ENCODE peak calls at places on chromosomes 5 and 9, in four cellular contexts. V is CD8-positive, alpha-beta T cell; C is psoas muscle; S is fibroblast of the aortic adventitia. J is an unnamed sample.

GRCh38 chr9:78230761-78231160 is 5.1 kb upstream of the CEP78 start:
- DNase-seq in V (no peak), C (no peak), S (no peak), J (no peak)

GRCh38 chr5:191036-191948 is at the start of gene LRRC14B:
- DNase-seq in V (peak), C (peak), S (no peak), J (no peak)

GRCh38 chr9:104977580-104977979 is 49.6 kb upstream of the ABCA1 start:
- DNase-seq in V (no peak), C (no peak), S (no peak), J (no peak)

GRCh38 chr5:4640793-4641192 is 499.3 kb upstream of the ADAMTS16 start:
- DNase-seq in V (no peak), C (no peak), S (peak), J (no peak)

GRCh38 chr5:151078490-151079262 is 2.2 kb downstream of the TNIP1 start:
- DNase-seq in V (peak), C (peak), S (no peak), J (no peak)

GRCh38 chr5:125868035-125868434 is 555.2 kb upstream of the GRAMD2B start:
- DNase-seq in V (no peak), C (no peak), S (peak), J (no peak)

GRCh38 chr5:118692811-118693342 is 295.5 kb downstream of the DTWD2 start:
- DNase-seq in V (no peak), C (no peak), S (no peak), J (no peak)

GRCh38 chr9:121288874-121289553 is 21.1 kb downstream of the GSN start:
- DNase-seq in V (no peak), C (peak), S (peak), J (peak)

GRCh38 chr5:16489322-16489791 is 23.8 kb upstream of the ZNF622 start:
- DNase-seq in V (no peak), C (no peak), S (peak), J (peak)

GRCh38 chr5:891837-892389 is 688 bp downstream of the BRD9 start:
- DNase-seq in V (no peak), C (no peak), S (peak), J (peak)

GRCh38 chr5:1918488-1919208 is 35.9 kb upstream of the IRX4 start:
- DNase-seq in V (no peak), C (no peak), S (no peak), J (no peak)

GRCh38 chr9:16664211-16664610 is 206.3 kb downstream of the BNC2 start:
- DNase-seq in V (no peak), C (no peak), S (peak), J (no peak)

GRCh38 chr5:127673401-127673800 is 24.5 kb downstream of the CTXN3 start:
- DNase-seq in V (no peak), C (no peak), S (no peak), J (no peak)

GRCh38 chr5:29795253-29795652 is 1398.2 kb upstream of the CDH6 start:
- DNase-seq in V (no peak), C (no peak), S (no peak), J (no peak)

GRCh38 chr9:104794070-104794469 is 30.1 kb downstream of the NIPSNAP3B start:
- DNase-seq in V (no peak), C (no peak), S (no peak), J (no peak)

GRCh38 chr9:1759901-1760300 is 255.2 kb upstream of the SMARCA2 start:
- DNase-seq in V (no peak), C (no peak), S (no peak), J (no peak)

GRCh38 chr5:123810253-123810652 is 298.3 kb downstream of the CSNK1G3 start:
- DNase-seq in V (no peak), C (no peak), S (no peak), J (no peak)

GRCh38 chr5:180296778-180297177 is 4.9 kb upstream of the MAPK9 start:
- DNase-seq in V (no peak), C (no peak), S (peak), J (peak)

GRCh38 chr9:90508940-90509339 is 133.7 kb downstream of the DIRAS2 start:
- DNase-seq in V (no peak), C (no peak), S (no peak), J (no peak)

GRCh38 chr9:69149321-69149807 is 24.7 kb upstream of the TJP2 start:
- DNase-seq in V (no peak), C (no peak), S (peak), J (peak)

GRCh38 chr9:119003882-119004617 is 365.2 kb downstream of the BRINP1 start:
- DNase-seq in V (no peak), C (no peak), S (no peak), J (no peak)

GRCh38 chr5:8500426-8500825 is 631.5 kb downstream of the MTRR start:
- DNase-seq in V (no peak), C (no peak), S (peak), J (no peak)

GRCh38 chr5:62199792-62200716 is 106.0 kb upstream of the KIF2A start:
- DNase-seq in V (no peak), C (no peak), S (no peak), J (no peak)

GRCh38 chr5:33968133-33969005 is 16.1 kb downstream of the SLC45A2 start:
- DNase-seq in V (no peak), C (no peak), S (peak), J (no peak)

GRCh38 chr5:7926296-7926695 is 57.3 kb downstream of the MTRR start:
- DNase-seq in V (no peak), C (no peak), S (peak), J (peak)

GRCh38 chr5:71384706-71385105 is 70.7 kb upstream of the BDP1 start:
- DNase-seq in V (no peak), C (no peak), S (no peak), J (no peak)

GRCh38 chr9:127307802-127308201 is 43.2 kb downstream of the GARNL3 start:
- DNase-seq in V (no peak), C (peak), S (no peak), J (no peak)

GRCh38 chr5:132947661-132948060 is 15.8 kb downstream of the AFF4 start:
- DNase-seq in V (no peak), C (no peak), S (peak), J (peak)

GRCh38 chr9:130039504-130040147 is 3.4 kb downstream of the FNBP1 start:
- DNase-seq in V (no peak), C (no peak), S (peak), J (no peak)
- H3K4me3 ChIP-seq in V (peak), C (peak), S (no peak), J (no peak)

GRCh38 chr5:156922207-156922792 is 40.7 kb downstream of the TIMD4 start:
- DNase-seq in V (no peak), C (no peak), S (no peak), J (no peak)
- H3K4me3 ChIP-seq in V (peak), C (no peak), S (no peak), J (no peak)

GRCh38 chr5:112625586-112625985 is 112.1 kb upstream of the APC start:
- DNase-seq in V (no peak), C (no peak), S (no peak), J (no peak)
- H3K4me3 ChIP-seq in V (no peak), C (no peak), S (no peak), J (no peak)

GRCh38 chr5:134742134-134742533 is 3.8 kb downstream of the CAMLG start:
- DNase-seq in V (no peak), C (no peak), S (no peak), J (no peak)

GRCh38 chr5:134738133-134738962 is at the start of gene CAMLG:
- DNase-seq in V (peak), C (peak), S (peak), J (peak)

GRCh38 chr5:134736173-134736812 is 2.1 kb upstream of the CAMLG start:
- DNase-seq in V (no peak), C (no peak), S (no peak), J (no peak)

GRCh38 chr5:134738963-134739661 is 764 bp downstream of the CAMLG start:
- DNase-seq in V (peak), C (no peak), S (peak), J (peak)

DNA sequence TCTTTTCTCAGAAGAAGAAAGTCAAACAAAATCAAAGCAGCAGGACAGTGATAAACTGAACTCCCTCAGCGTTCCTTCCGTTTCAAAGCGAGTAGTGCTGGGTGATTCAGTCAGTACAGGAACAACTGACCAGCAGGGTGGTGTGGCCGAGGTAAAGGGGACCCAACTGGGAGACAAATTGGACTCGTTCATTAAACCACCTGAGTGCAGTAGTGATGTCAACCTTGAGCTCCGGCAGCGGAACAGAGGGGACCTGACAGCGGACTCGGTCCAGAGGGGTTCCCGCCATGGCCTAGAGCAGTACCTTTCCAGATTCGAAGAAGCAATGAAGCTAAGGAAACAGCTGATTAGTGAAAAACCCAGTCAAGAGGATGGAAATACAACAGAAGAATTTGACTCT is 2.7 kb downstream of the CAMLG start:
- DNase-seq in V (no peak), C (no peak), S (no peak), J (no peak)
- H3K4me3 ChIP-seq in V (no peak), C (no peak), S (no peak), J (no peak)

GRCh38 chr5:131795128-131795719 is 1.6 kb downstream of the FNIP1 start:
- DNase-seq in V (no peak), C (no peak), S (peak), J (no peak)

GRCh38 chr5:131792900-131793299 is 3.9 kb downstream of the FNIP1 start:
- DNase-seq in V (no peak), C (no peak), S (no peak), J (no peak)

GRCh38 chr5:131794596-131794995 is 2.2 kb downstream of the FNIP1 start:
- DNase-seq in V (no peak), C (no peak), S (no peak), J (no peak)

GRCh38 chr5:131796793-131797693 is at the start of gene FNIP1:
- DNase-seq in V (peak), C (peak), S (peak), J (peak)

GRCh38 chr5:131795879-131796792 is 681 bp downstream of the FNIP1 start:
- DNase-seq in V (peak), C (peak), S (peak), J (peak)
- H3K4me3 ChIP-seq in V (peak), C (peak), S (peak), J (peak)

DNA sequence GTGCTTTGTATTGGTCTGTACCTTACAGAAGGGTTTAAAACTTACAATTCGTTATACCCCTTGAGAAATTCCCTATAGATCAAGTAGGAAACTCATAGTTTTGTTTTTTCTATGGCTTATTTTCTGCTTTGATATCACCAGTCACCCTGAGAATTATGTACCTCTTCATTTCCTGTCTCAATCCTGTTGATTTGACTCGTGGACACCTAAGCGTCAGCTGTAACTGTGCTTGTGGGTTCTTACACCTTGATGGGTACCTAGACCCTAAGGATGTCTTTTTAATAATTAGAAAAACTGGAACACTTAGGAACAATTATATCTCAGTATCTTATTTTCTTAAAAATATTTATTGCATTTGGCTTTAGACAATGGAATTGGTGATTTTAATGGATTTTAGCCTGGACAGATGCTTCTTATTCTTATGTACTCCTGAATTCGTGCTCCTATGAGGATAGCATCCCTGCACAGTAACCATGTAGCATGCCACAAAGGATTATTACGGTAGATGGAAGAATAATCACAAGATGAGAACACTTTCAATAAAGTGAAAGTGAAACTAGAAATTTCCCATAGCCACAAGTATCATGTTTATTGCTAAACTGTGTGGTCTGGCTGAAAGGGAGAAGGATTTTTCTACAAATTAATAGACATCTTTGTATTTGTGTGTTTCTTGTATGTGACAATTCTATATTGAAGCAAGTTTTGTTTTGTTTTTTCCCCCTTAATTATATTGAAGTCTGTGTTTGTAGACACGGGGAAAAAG is 1920.3 kb upstream of the WWC1 start:
- DNase-seq in V (no peak), C (no peak), S (peak), J (peak)
- H3K4me3 ChIP-seq in V (no peak), C (peak), S (peak), J (no peak)

DNA sequence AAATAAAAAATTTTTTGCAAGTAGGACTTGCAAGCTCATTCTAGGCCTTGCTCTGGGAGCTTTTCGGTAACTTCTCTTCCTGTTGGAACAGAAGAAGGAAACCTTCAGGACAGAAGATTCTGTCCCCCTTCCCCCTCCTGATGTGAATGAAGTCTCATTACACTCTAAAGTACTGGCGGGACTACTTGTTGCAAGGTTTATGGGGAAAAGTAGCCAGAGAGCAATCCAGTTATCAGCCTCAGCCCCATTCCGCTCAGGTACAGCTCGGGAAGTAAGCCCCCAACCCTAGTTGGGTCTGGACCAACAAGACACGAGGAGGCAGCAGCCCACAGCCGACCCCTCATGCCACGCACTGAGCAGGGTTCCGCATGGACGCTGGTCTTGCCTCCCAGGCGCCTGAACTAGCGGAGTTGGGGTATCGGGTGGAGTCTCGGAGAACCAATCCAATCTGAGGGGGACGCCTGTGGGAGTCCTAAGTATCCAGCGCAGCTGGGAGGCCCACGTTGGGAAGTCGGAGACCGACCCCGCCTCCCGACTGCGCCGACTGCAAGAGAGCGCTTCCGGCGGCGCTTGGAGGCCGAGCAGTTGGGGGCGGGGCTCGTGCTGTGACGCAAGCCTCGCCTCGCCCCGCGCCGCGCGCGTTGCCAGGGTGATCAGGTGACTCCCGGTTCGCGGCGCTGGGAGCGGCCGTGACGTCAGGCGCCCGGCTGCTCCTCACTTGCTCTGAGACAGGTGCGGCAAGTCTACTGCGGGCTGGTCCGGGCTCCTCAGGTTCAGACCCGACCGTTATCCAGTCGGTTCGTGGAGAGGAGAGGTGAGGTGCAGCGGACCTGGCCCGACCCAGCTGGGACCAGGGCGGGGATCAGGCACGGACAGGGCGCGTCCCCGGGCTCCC is at the start of gene CYSTM1:
- DNase-seq in V (peak), C (peak), S (peak), J (peak)
- H3K4me3 ChIP-seq in V (peak), C (peak), S (peak), J (peak)

GRCh38 chr9:95864852-95865580 is 10.5 kb upstream of the ERCC6L2 start:
- DNase-seq in V (no peak), C (no peak), S (no peak), J (no peak)
- H3K4me3 ChIP-seq in V (no peak), C (no peak), S (no peak), J (no peak)

DNA sequence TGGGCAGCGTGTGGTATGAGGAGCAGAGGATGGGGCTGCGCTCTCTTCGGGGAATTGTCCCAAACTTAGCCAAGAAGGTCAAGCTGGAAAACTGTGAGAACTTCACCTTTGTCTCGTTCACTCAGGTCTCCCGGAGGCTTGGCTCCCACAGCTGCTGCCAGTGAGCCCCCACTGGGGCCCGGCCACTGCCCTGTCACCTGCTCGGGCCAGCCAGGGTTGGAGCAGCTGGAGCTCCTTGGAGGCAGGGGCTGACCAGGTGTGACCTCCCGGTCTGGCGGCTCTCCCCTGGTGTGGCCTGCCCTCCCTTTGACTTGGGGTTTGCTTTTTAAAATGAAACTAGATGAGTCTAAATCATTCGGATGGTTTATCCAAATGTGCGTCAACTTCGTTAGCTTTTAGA is 58.0 kb downstream of the INIP start:
- DNase-seq in V (no peak), C (no peak), S (no peak), J (no peak)
- H3K4me3 ChIP-seq in V (no peak), C (no peak), S (no peak), J (no peak)

J was measured in cardiac fibroblast.